ENCODE peak calls at places on chromosomes 12 and 14, in seven cellular contexts. R is H9, K is mesendoderm, Y is neuronal stem cell, Q is mesenchymal stem cell, E is IMR-90, F is H1. I is an unnamed sample. For H3K79me1, the result is how much of the 10 kb centered on the place peaks cover.

GRCh38 chr14:51176819-51177218 is 63.2 kb upstream of the TMX1 start:
- DNase-seq in E (no peak), R (no peak), Q (no peak), Y (no peak), F (no peak), K (no peak), I (no peak)

GRCh38 chr12:42145197-42145549 is 499 bp upstream of the GXYLT1 start:
- DNase-seq in F (no peak), Q (no peak), Y (peak), K (peak), R (no peak), E (peak), I (no peak)

GRCh38 chr12:52207895-52208294 is 16.1 kb upstream of the KRT80 start:
- DNase-seq in E (peak), Y (no peak), K (no peak), Q (peak), R (no peak), F (no peak), I (no peak)

GRCh38 chr12:40801082-40801481 is 108.8 kb downstream of the CNTN1 start:
- DNase-seq in E (no peak), R (no peak), Q (no peak), Y (no peak), F (no peak), K (no peak), I (no peak)

GRCh38 chr14:64845878-64846277 is 33.8 kb downstream of the SPTB start:
- DNase-seq in E (peak), Q (no peak), K (peak), F (no peak), Y (no peak), R (no peak), I (peak)

GRCh38 chr14:67510836-67511235 is 22.3 kb upstream of the PLEKHH1 start:
- DNase-seq in K (no peak), Y (no peak), Q (no peak), E (no peak), F (no peak), R (no peak), I (no peak)

GRCh38 chr14:20489093-20489994 is 16.0 kb upstream of the RNASE10 start:
- DNase-seq in E (peak), Q (no peak), R (no peak), Y (no peak), K (no peak), F (no peak), I (peak)

GRCh38 chr14:68733086-68733621 is 59.7 kb downstream of the ZFP36L1 start:
- DNase-seq in Q (peak), E (no peak), Y (no peak), F (no peak), R (no peak), K (no peak), I (peak)

GRCh38 chr12:84508325-84508861 is 404.2 kb downstream of the SLC6A15 start:
- DNase-seq in E (peak), R (peak), Q (peak), Y (no peak), F (no peak), K (peak), I (peak)

GRCh38 chr14:101223147-101223546 is 319.6 kb upstream of the RTL1 start:
- DNase-seq in E (no peak), F (peak), Q (no peak), K (no peak), Y (peak), R (peak), I (no peak)

GRCh38 chr12:1185460-1186182 is 194.6 kb downstream of the ERC1 start:
- DNase-seq in Q (no peak), Y (no peak), F (no peak), R (no peak), K (no peak), E (no peak), I (no peak)

GRCh38 chr12:1186298-1186697 is 195.3 kb downstream of the ERC1 start:
- DNase-seq in R (no peak), E (no peak), Q (no peak), F (no peak), K (no peak), Y (no peak), I (no peak)

GRCh38 chr12:1184402-1184801 is 193.4 kb downstream of the ERC1 start:
- DNase-seq in E (peak), Y (no peak), R (no peak), F (no peak), K (no peak), Q (no peak), I (no peak)

GRCh38 chr12:1189163-1189562 is 198.1 kb downstream of the ERC1 start:
- DNase-seq in R (no peak), F (no peak), E (no peak), Q (no peak), Y (no peak), K (peak), I (peak)
- H2BK5ac ChIP-seq in R (no peak), F (no peak), E (no peak), Q (no peak), Y (no peak), K (no peak), I (no peak)

GRCh38 chr12:120228291-120229070 is 27.6 kb upstream of the RPLP0 start:
- DNase-seq in K (peak), E (peak), F (peak), R (peak), Q (peak), Y (peak), I (peak)

GRCh38 chr12:120230974-120231315 is 30.0 kb upstream of the RPLP0 start:
- DNase-seq in F (no peak), Q (no peak), K (no peak), Y (no peak), R (no peak), E (no peak), I (no peak)

GRCh38 chr12:120230326-120230973 is 29.5 kb upstream of the RPLP0 start:
- DNase-seq in Q (peak), E (peak), K (peak), R (peak), F (peak), Y (peak), I (peak)

GRCh38 chr12:120229071-120229582 is 28.2 kb upstream of the RPLP0 start:
- DNase-seq in E (no peak), F (no peak), R (no peak), K (peak), Y (no peak), Q (peak), I (peak)

GRCh38 chr12:120229583-120230325 is 28.8 kb upstream of the RPLP0 start:
- DNase-seq in Y (no peak), F (no peak), R (peak), Q (peak), E (no peak), K (peak), I (peak)
- H3K9ac ChIP-seq in Y (peak), F (peak), R (peak), Q (peak), E (peak), K (peak), I (peak)

GRCh38 chr14:22952418-22952817 is 4.5 kb downstream of the HAUS4 start:
- DNase-seq in Q (no peak), Y (no peak), K (no peak), E (no peak), R (no peak), F (no peak), I (no peak)

GRCh38 chr14:22955702-22956575 is 951 bp downstream of the HAUS4 start:
- DNase-seq in F (no peak), Q (no peak), R (no peak), E (no peak), Y (no peak), K (no peak), I (peak)
- H3K79me1 ChIP-seq in F (under half), Q (under half), R (under half), E (under half), Y (under half), K (under half), I (under half)

DNA sequence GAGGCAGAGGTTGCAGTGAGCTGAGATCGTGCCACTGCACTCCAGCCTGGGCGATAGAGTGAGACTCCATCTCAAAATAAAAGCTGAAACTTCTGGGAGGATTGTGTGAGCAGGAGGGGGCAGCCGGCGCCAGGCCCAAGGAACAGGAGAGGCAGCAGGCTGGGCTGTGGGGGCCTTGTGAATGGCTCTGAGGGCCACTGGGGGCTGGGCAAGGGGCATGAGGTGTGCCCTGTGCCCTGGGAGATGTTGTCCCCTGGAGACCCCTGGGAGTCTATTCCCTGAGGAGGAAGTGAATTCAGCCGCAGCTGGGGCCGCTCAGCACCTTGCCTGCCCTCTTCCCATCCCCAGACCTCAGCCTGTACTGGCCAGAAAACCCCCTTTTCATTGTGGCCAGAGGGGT is 4.9 kb downstream of the LBHD2 start:
- DNase-seq in R (no peak), Q (no peak), K (no peak), E (no peak), Y (no peak), F (no peak), I (no peak)
- H2BK5ac ChIP-seq in R (no peak), Q (no peak), K (no peak), E (no peak), Y (peak), F (no peak), I (no peak)

GRCh38 chr14:73747386-73748211 is 33.4 kb upstream of the PNMA1 start:
- DNase-seq in R (no peak), F (no peak), Q (no peak), Y (no peak), K (peak), E (no peak), I (no peak)
- H3K9ac ChIP-seq in R (no peak), F (no peak), Q (no peak), Y (no peak), K (no peak), E (no peak), I (no peak)

GRCh38 chr12:106644335-106645073 is 61.7 kb downstream of the RFX4 start:
- DNase-seq in Q (no peak), E (no peak), Y (no peak), K (no peak), F (no peak), R (no peak), I (no peak)
- H3K79me1 ChIP-seq in Q (under half), E (under half), Y (under half), K (under half), F (under half), R (under half), I (under half)

GRCh38 chr14:74493343-74494261 is at the start of gene ISCA2:
- DNase-seq in K (peak), Y (peak), Q (peak), F (peak), R (peak), E (peak), I (peak)
- H2BK5ac ChIP-seq in K (peak), Y (peak), Q (peak), F (peak), R (peak), E (peak), I (peak)

I was measured in trophoblast cell.